ENCODE peak calls at places on chromosomes 7 and 10, in five cellular contexts. U is HepG2, Z is SK-N-SH, X is Panc1, I is A549. V is an unnamed sample.

GRCh38 chr7:106858618-106859532 is 6.2 kb upstream of the PIK3CG start:
- DNase-seq in X (no peak), Z (peak; percentile 61), U (no peak), I (peak; percentile 42), V (peak; percentile 91)

GRCh38 chr7:83475403-83475802 is 173.5 kb downstream of the SEMA3E start:
- DNase-seq in I (peak; percentile 29), U (peak; percentile 1), X (no peak), Z (no peak), V (no peak)

GRCh38 chr10:23064288-23065114 is 30.9 kb upstream of the MSRB2 start:
- DNase-seq in I (no peak), U (no peak), Z (no peak), X (no peak), V (no peak)

GRCh38 chr10:129960493-129961273 is 3.4 kb downstream of the EBF3 start:
- DNase-seq in I (no peak), Z (no peak), U (no peak), X (no peak), V (no peak)

GRCh38 chr7:66847879-66848810 is 72.9 kb upstream of the TMEM248 start:
- DNase-seq in U (peak; percentile 79), I (peak; percentile 59), X (no peak), Z (no peak), V (no peak)

GRCh38 chr7:1204460-1204859 is 28.2 kb upstream of the UNCX start:
- DNase-seq in X (no peak), I (no peak), U (no peak), Z (no peak), V (no peak)

GRCh38 chr7:7736671-7737070 is 18.3 kb upstream of the RPA3 start:
- DNase-seq in I (no peak), X (no peak), Z (no peak), U (no peak), V (no peak)

GRCh38 chr10:49109669-49110335 is 5.5 kb downstream of the VSTM4 start:
- DNase-seq in X (no peak), Z (peak; percentile 77), U (no peak), I (no peak), V (no peak)

GRCh38 chr10:130167707-130168106 is 31.5 kb downstream of the GLRX3 start:
- DNase-seq in U (no peak), I (no peak), Z (no peak), X (no peak), V (no peak)

GRCh38 chr7:106813705-106814305 is 51.3 kb upstream of the PIK3CG start:
- DNase-seq in I (no peak), U (no peak), Z (no peak), X (no peak), V (no peak)

GRCh38 chr7:99008921-99009530 is 130.7 kb downstream of the TRRAP start:
- DNase-seq in X (no peak), U (no peak), Z (no peak), I (no peak), V (no peak)

GRCh38 chr10:42551582-42552187 is 86.7 kb downstream of the ZNF33B start:
- DNase-seq in X (no peak), Z (no peak), I (peak; percentile 18), U (peak; percentile 9), V (peak; percentile 14)

GRCh38 chr10:103507235-103508191 is 14.0 kb downstream of the NEURL1 start:
- DNase-seq in X (no peak), U (no peak), I (no peak), Z (peak; percentile 66), V (no peak)

GRCh38 chr7:131284702-131285419 is 42.8 kb upstream of the MKLN1 start:
- DNase-seq in Z (no peak), U (no peak), X (no peak), I (no peak), V (no peak)

GRCh38 chr7:55132890-55133551 is 114.2 kb downstream of the EGFR start:
- DNase-seq in U (peak; percentile 75), Z (no peak), I (peak; percentile 91), X (peak; percentile 99), V (no peak)

GRCh38 chr7:2527505-2528464 is 8.2 kb downstream of the LFNG start:
- DNase-seq in X (no peak), Z (no peak), I (peak; percentile 75), U (peak; percentile 84), V (peak; percentile 79)

GRCh38 chr10:72812798-72813430 is 80.6 kb upstream of the OIT3 start:
- DNase-seq in U (no peak), X (peak; percentile 8), I (no peak), Z (no peak), V (no peak)

GRCh38 chr10:87589653-87590052 is 70.0 kb upstream of the PAPSS2 start:
- DNase-seq in X (no peak), I (peak; percentile 11), Z (no peak), U (peak; percentile 18), V (no peak)

GRCh38 chr10:106268000-106268399 is 896.5 kb downstream of the SORCS1 start:
- DNase-seq in I (no peak), U (no peak), X (no peak), Z (no peak), V (no peak)

GRCh38 chr10:97466755-97467154 is 20.8 kb downstream of the ZDHHC16 start:
- DNase-seq in Z (no peak), I (no peak), U (peak; percentile 59), X (no peak), V (no peak)

GRCh38 chr10:87092861-87093460 is 1.7 kb downstream of the GLUD1 start:
- DNase-seq in Z (no peak), U (peak; percentile 89), X (no peak), I (no peak), V (peak; percentile 10)

GRCh38 chr10:121460733-121461132 is 137.5 kb downstream of the FGFR2 start:
- DNase-seq in U (no peak), I (no peak), X (no peak), Z (no peak), V (no peak)

GRCh38 chr10:70139151-70139996 is 6.7 kb upstream of the AIFM2 start:
- DNase-seq in Z (no peak), U (no peak), X (no peak), I (no peak), V (no peak)

GRCh38 chr7:45575501-45576248 is 1.5 kb downstream of the ADCY1 start:
- DNase-seq in X (no peak), I (no peak), Z (peak; percentile 69), U (no peak), V (no peak)

GRCh38 chr7:136245327-136246004 is 268.3 kb upstream of the MTPN start:
- DNase-seq in U (no peak), I (no peak), Z (no peak), X (no peak), V (no peak)

GRCh38 chr10:78502208-78502943 is 468.7 kb downstream of the RPS24 start:
- DNase-seq in X (no peak), Z (no peak), U (peak; percentile 15), I (no peak), V (no peak)
- TF ChIP-seq REST in X (no peak), Z (no peak), U (no peak), I (no peak), V (no peak)

GRCh38 chr7:34143397-34143796 is 238.1 kb downstream of the BMPER start:
- DNase-seq in X (no peak), Z (no peak), U (no peak), I (no peak), V (no peak)
- TF ChIP-seq REST in X (no peak), Z (no peak), U (no peak), I (no peak), V (no peak)

GRCh38 chr10:50585921-50586739 is 37.6 kb downstream of the SGMS1 start:
- DNase-seq in Z (no peak), X (no peak), U (no peak), I (peak; percentile 80), V (peak; percentile 88)
- TF ChIP-seq REST in Z (no peak), X (no peak), U (no peak), I (no peak), V (no peak)

DNA sequence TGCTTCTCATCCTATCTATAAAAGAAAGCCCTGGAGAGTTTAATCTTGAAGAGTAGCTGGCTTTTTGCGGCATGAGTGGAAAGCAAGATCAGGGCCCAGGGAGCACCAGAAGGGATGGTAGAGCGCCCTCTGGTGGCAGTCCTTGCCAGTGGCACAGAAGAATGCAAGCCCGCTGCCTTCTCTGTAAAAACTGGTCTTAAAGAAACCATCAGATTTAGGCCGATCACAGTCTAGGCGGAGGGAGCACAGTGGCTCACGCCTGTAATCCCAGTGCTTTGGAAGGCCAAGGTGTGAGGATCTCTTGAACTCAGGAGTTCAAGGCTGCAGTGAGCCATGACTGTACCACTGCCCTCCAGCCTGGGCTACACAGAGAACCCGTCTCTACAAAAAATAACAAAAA is 35.6 kb downstream of the CPN1 start:
- DNase-seq in Z (peak; percentile 74), I (peak; percentile 86), X (peak; percentile 72), U (peak; percentile 50), V (peak; percentile 55)
- TF ChIP-seq REST in Z (no peak), I (no peak), X (no peak), U (no peak), V (no peak)